ENCODE peak calls at places on chromosomes 12 and 14, in six cellular contexts. X is T1000; R is mesothelial cell of epicardium; M is nephron progenitor cell; D is CD4-positive, CD25-positive, alpha-beta regulatory T cell; W is NCI-H345. I is an unnamed sample.

GRCh38 chr14:49017451-49017850 is 568.7 kb downstream of the RPS29 start:
- DNase-seq in D (no peak), M (no peak), X (no peak), R (no peak), W (no peak), I (no peak)

GRCh38 chr12:57240926-57241555 is 9.9 kb downstream of the STAC3 start:
- DNase-seq in R (no peak), M (no peak), D (no peak), X (no peak), W (peak), I (no peak)

GRCh38 chr12:115451785-115452736 is 768.1 kb upstream of the TBX3 start:
- DNase-seq in M (peak), W (peak), X (no peak), R (peak), D (no peak), I (no peak)

GRCh38 chr12:8662592-8662991 is at the start of gene MFAP5:
- DNase-seq in W (no peak), R (no peak), M (no peak), X (no peak), D (no peak), I (no peak)

GRCh38 chr14:77310041-77310440 is 10.6 kb downstream of the POMT2 start:
- DNase-seq in D (no peak), W (no peak), X (no peak), M (no peak), R (no peak), I (no peak)

GRCh38 chr14:44494125-44494524 is 13.0 kb downstream of the FSCB start:
- DNase-seq in W (no peak), D (no peak), X (no peak), M (no peak), R (no peak), I (no peak)

GRCh38 chr12:5872745-5873144 is 72.3 kb downstream of the ANO2 start:
- DNase-seq in R (no peak), X (no peak), D (no peak), W (no peak), M (peak), I (no peak)

GRCh38 chr14:104094056-104094708 is 8.7 kb downstream of the ASPG start:
- DNase-seq in W (no peak), X (no peak), D (no peak), R (no peak), M (no peak), I (no peak)

GRCh38 chr14:93909429-93910128 is 17.6 kb upstream of the FAM181A start:
- DNase-seq in M (no peak), X (no peak), D (no peak), R (no peak), W (no peak), I (no peak)

GRCh38 chr14:65686761-65687160 is 274.2 kb downstream of the FUT8 start:
- DNase-seq in W (no peak), M (no peak), X (no peak), D (no peak), R (no peak), I (no peak)

GRCh38 chr14:35046751-35047536 is 872 bp downstream of the FAM177A1 start:
- DNase-seq in R (no peak), D (no peak), X (peak), M (no peak), W (peak), I (peak)